ENCODE peak calls at places on chromosomes 3 and 15, in four cellular contexts. V is SK-N-SH, T is HepG2, O is K562. N is an unnamed sample.

GRCh38 chr3:15983232-15983631 is 185.5 kb upstream of the ANKRD28 start:
- DNase-seq in V (peak), O (no peak), T (no peak), N (no peak)

GRCh38 chr15:67521770-67522568 is 1.0 kb downstream of the C15orf61 start:
- DNase-seq in V (peak), O (no peak), T (no peak), N (no peak)

GRCh38 chr3:53956591-53956990 is 64.9 kb upstream of the SELENOK start:
- DNase-seq in V (no peak), T (no peak), O (no peak), N (no peak)

GRCh38 chr15:68228971-68229385 is 550 bp downstream of the CLN6 start:
- DNase-seq in V (no peak), T (no peak), O (no peak), N (no peak)

GRCh38 chr15:30046414-30046813 is 36.3 kb upstream of the GOLGA8J start:
- DNase-seq in T (no peak), V (peak), O (no peak), N (no peak)

GRCh38 chr15:49605588-49605987 is 15.0 kb downstream of the FAM227B start:
- DNase-seq in O (no peak), T (no peak), V (no peak), N (no peak)

GRCh38 chr3:155089495-155089894 is 9.4 kb downstream of the MME start:
- DNase-seq in V (no peak), T (no peak), O (no peak), N (no peak)

GRCh38 chr3:115146032-115146417 is 1.1 kb downstream of the ZBTB20 start:
- DNase-seq in O (no peak), V (peak), T (peak), N (no peak)

GRCh38 chr15:55320963-55321362 is 1.9 kb downstream of the PIGB start:
- DNase-seq in O (no peak), V (no peak), T (no peak), N (no peak)

GRCh38 chr15:35141743-35142356 is 56.8 kb upstream of the NANOGP8 start:
- DNase-seq in T (peak), V (no peak), O (no peak), N (no peak)

GRCh38 chr3:66797916-66798560 is 200.1 kb upstream of the KBTBD8 start:
- DNase-seq in V (no peak), T (no peak), O (no peak), N (no peak)

GRCh38 chr3:64097920-64098319 is 74.6 kb upstream of the PSMD6 start:
- DNase-seq in T (no peak), O (no peak), V (no peak), N (no peak)

GRCh38 chr3:25426408-25426807 is 1.7 kb upstream of the RARB start:
- DNase-seq in O (no peak), V (no peak), T (no peak), N (no peak)

GRCh38 chr3:29642393-29643033 is 361.6 kb downstream of the RBMS3 start:
- DNase-seq in V (peak), O (no peak), T (no peak), N (peak)

GRCh38 chr3:102068327-102068726 is 219.0 kb downstream of the NFKBIZ start:
- DNase-seq in T (no peak), V (no peak), O (no peak), N (no peak)

GRCh38 chr3:158563076-158563475 is 7.9 kb upstream of the MLF1 start:
- DNase-seq in T (no peak), O (no peak), V (no peak), N (no peak)

GRCh38 chr3:127043041-127043641 is 60.2 kb downstream of the PLXNA1 start:
- DNase-seq in O (no peak), V (no peak), T (no peak), N (peak)

GRCh38 chr3:127042634-127043033 is 59.7 kb downstream of the PLXNA1 start:
- DNase-seq in V (no peak), O (no peak), T (no peak), N (no peak)

GRCh38 chr3:127043731-127044510 is 61.0 kb downstream of the PLXNA1 start:
- DNase-seq in T (no peak), O (no peak), V (no peak), N (peak)

GRCh38 chr3:127045435-127046045 is 62.6 kb downstream of the PLXNA1 start:
- DNase-seq in O (no peak), T (no peak), V (no peak), N (peak)

GRCh38 chr3:127044996-127045395 is 62.1 kb downstream of the PLXNA1 start:
- DNase-seq in O (peak), V (peak), T (no peak), N (peak)
- TF ChIP-seq JUND in O (no peak), V (no peak), T (no peak), N (no peak)

GRCh38 chr3:58308728-58309127 is 2.4 kb downstream of the HTD2 start:
- DNase-seq in O (no peak), T (no peak), V (no peak), N (no peak)

GRCh38 chr3:58305882-58306661 is at the start of the genes HTD2 and RPP14:
- DNase-seq in T (peak), V (peak), O (peak), N (peak)

DNA sequence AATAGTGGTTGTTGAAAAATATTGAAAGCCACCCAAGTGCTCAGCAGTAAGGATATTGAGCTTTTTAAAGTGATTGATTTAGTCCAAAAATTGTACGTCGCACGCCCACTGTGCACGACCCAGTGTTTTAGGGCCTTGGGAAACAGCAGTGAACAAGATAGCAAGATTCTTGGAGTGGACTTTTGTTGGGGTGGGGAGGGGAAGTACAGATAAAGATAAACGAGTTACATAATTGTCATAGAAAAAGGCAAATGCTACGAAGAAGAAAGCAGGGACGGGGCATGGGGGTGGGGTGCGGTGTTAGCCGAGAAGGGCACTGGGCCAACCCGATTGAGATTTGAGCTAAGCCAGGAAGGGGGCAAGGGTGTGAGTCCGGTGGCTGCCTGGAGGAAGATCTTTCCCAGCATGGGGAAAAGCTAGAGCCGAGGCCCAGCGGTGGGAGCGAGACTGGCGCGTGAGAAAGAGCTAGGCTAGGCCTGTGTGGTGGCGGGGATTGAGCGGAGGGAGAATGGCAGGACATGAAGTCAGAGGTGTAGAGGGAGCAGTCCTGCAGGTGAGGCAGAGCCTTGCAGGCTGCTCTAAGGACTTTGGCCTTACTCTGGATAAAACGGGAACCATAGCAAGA is 454 bp downstream of the HTD2 start:
- DNase-seq in V (peak), T (peak), O (peak), N (no peak)
- TF ChIP-seq JUND in V (no peak), T (no peak), O (no peak), N (no peak)

GRCh38 chr3:172592898-172593669 is 69.9 kb upstream of the TNFSF10 start:
- DNase-seq in V (no peak), T (no peak), O (no peak), N (no peak)

GRCh38 chr3:172591876-172592771 is 68.9 kb upstream of the TNFSF10 start:
- DNase-seq in T (no peak), O (no peak), V (no peak), N (no peak)

GRCh38 chr3:172596394-172596706 is 73.1 kb upstream of the TNFSF10 start:
- DNase-seq in T (no peak), O (no peak), V (no peak), N (no peak)

GRCh38 chr3:172598904-172599303 is 75.7 kb upstream of the TNFSF10 start:
- DNase-seq in O (no peak), V (no peak), T (no peak), N (no peak)

GRCh38 chr3:172595648-172596393 is 72.6 kb upstream of the TNFSF10 start:
- DNase-seq in O (peak), V (no peak), T (peak), N (peak)
- TF ChIP-seq JUND in O (no peak), V (no peak), T (no peak), N (no peak)

GRCh38 chr3:161343986-161344385 is 27.3 kb downstream of the SPTSSB start:
- DNase-seq in T (no peak), O (no peak), V (no peak), N (no peak)
- TF ChIP-seq JUND in T (no peak), O (no peak), V (no peak), N (no peak)

GRCh38 chr3:131729561-131729960 is 226.8 kb upstream of the MRPL3 start:
- DNase-seq in O (no peak), T (no peak), V (no peak), N (no peak)
- TF ChIP-seq JUND in O (no peak), T (no peak), V (no peak), N (no peak)

DNA sequence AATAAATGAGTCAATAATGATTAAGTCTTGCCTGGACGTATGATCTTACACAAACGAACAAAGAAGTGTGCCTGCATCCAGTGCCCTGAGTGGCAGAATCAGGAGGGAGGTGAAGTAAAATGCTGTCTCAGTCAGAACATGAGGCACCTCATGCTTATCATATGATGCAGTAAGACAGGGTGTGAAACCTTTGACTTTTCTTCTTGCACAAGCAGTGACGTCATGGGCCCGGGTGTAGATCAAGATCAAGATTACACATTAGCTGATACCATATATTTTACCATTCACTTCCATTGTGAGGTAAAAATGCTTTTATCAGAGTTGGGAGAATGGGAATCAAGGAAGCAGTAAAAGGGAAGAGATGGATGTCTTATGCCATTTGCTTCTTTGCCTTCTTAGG is 291.6 kb upstream of the PLSCR5 start:
- DNase-seq in T (no peak), O (no peak), V (no peak), N (no peak)
- TF ChIP-seq JUND in T (no peak), O (no peak), V (no peak), N (no peak)

DNA sequence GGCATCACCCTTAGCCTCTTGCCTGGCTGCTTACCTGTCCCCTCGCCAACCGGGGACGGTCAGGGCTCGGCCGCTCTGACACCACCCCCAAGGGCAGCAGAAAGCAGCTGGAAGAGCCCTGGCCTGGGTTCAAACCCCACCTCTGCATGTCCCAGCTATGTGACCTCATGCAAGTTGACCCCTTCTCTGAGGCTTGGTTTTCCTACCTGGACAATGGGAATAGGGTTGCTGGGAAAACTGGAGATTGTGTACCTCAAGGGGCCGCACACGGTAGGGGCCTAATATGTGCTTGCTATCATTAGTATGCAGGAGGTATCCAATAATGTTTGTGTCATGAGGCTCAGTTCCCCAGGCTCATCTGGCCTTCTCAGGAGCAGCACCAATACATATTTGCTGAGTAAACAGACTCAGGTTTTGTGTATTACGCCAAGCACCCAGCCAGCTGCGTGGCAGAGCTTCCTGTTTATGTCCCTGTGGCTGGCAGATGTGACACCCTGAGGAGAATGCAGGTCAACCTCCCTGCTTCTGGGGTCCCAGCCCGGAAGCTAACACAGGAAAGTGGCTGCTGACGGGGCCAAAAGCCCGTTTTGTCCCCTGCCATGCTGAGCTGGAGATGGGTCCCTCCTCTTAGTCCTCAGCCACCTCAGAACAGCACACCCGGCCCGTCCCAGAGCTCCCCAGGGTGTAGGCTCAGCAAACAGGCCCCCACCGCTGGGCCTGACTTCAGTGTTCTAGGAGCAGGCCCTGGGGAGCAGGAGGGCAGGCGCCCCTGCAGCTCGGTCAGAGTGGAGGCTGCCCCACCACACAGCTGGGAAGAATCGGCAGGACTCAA is 29.7 kb downstream of the PLXND1 start:
- DNase-seq in V (no peak), O (no peak), T (peak), N (peak)
- TF ChIP-seq JUND in V (no peak), O (no peak), T (no peak), N (no peak)

GRCh38 chr15:99010743-99011142 is 3.2 kb upstream of the PGPEP1L start:
- DNase-seq in V (no peak), T (no peak), O (no peak), N (no peak)
- TF ChIP-seq JUND in V (no peak), T (no peak), O (no peak), N (no peak)

DNA sequence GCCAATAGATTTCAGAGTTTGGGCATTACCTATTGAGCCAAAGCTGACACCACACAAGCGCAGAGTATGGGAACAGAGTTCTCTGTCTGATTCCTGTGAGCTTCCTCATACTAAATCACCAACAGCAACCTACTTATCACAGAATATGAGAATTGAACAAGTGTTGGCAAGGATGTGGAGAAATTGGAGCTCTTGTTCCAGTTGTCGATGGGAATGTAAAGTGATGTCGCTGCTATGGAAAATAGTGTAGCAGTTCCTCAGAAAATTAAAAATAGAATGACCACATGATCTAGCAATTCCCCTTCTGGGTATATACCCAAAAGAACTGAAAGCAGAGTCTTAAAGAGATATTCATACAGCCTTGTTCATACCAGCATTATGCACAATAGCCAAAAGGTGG is 33.4 kb downstream of the CD86 start:
- DNase-seq in T (no peak), V (no peak), O (no peak), N (no peak)
- TF ChIP-seq JUND in T (no peak), V (no peak), O (no peak), N (no peak)

N was measured in T47D.